ENCODE peak calls at places on chromosomes 6 and 20, in seven cellular contexts. A is nephron progenitor cell, Z is lung, D is spleen, R is fibroblast of mammary gland, E is cardiac muscle cell, V is left ventricle myocardium inferior. M is an unnamed sample.

GRCh38 chr6:124622351-124622750 is 339.9 kb upstream of the RNF217 start:
- DNase-seq in A (no peak), D (no peak), R (no peak), Z (no peak), V (no peak), E (no peak), M (no peak)

GRCh38 chr20:4728121-4728520 is 6.4 kb downstream of the PRND start:
- DNase-seq in D (no peak), R (peak; percentile 37), A (no peak), V (no peak), E (no peak), Z (no peak), M (no peak)

GRCh38 chr6:51213806-51214205 is 395.1 kb downstream of the TFAP2B start:
- DNase-seq in V (no peak), Z (no peak), D (peak; percentile 56), R (no peak), A (peak; percentile 25), E (peak; percentile 34), M (no peak)

GRCh38 chr6:33136310-33136895 is 55.9 kb downstream of the COL11A2 start:
- DNase-seq in Z (no peak), E (no peak), D (no peak), R (no peak), V (no peak), A (no peak), M (no peak)

GRCh38 chr6:158648682-158649131 is 1.1 kb upstream of the SYTL3 start:
- DNase-seq in D (no peak), V (no peak), R (peak; percentile 94), Z (no peak), E (peak; percentile 71), A (no peak), M (no peak)

GRCh38 chr6:1601616-1602355 is 7.9 kb upstream of the FOXC1 start:
- DNase-seq in V (no peak), Z (no peak), D (peak; percentile 66), A (no peak), E (no peak), R (no peak), M (no peak)

GRCh38 chr6:125781307-125781868 is 9.4 kb upstream of the NCOA7 start:
- DNase-seq in Z (no peak), D (peak; percentile 76), R (peak; percentile 48), E (no peak), A (no peak), V (no peak), M (no peak)

GRCh38 chr6:43916924-43917877 is 147.2 kb downstream of the VEGFA start:
- DNase-seq in Z (peak; percentile 58), E (no peak), R (peak; percentile 93), A (no peak), V (no peak), D (no peak), M (no peak)

GRCh38 chr6:170224694-170225660 is 65.9 kb downstream of the DLL1 start:
- DNase-seq in R (no peak), V (no peak), A (no peak), Z (no peak), D (peak; percentile 75), E (peak; percentile 70), M (no peak)

GRCh38 chr6:42450314-42451145 is 1.2 kb downstream of the TRERF1 start:
- DNase-seq in A (peak; percentile 30), V (no peak), D (no peak), E (peak; percentile 46), Z (no peak), R (no peak), M (no peak)

GRCh38 chr20:3420211-3420707 is 12.8 kb upstream of the DNAAF9 start:
- DNase-seq in A (no peak), R (peak; percentile 93), Z (peak; percentile 35), V (peak; percentile 39), E (no peak), D (no peak), M (no peak)

GRCh38 chr6:135465307-135465706 is 32.2 kb downstream of the AHI1 start:
- DNase-seq in R (no peak), A (no peak), V (no peak), E (no peak), D (no peak), Z (no peak), M (no peak)

GRCh38 chr20:56257604-56258003 is 9.1 kb downstream of the MC3R start:
- DNase-seq in A (no peak), V (no peak), E (no peak), R (no peak), Z (no peak), D (no peak), M (no peak)

GRCh38 chr20:57108218-57108617 is 158.2 kb downstream of the BMP7 start:
- DNase-seq in Z (no peak), V (no peak), R (no peak), A (no peak), D (no peak), E (no peak), M (no peak)

GRCh38 chr6:30845183-30845582 is 39.1 kb upstream of the DDR1 start:
- DNase-seq in V (no peak), A (no peak), E (no peak), R (no peak), D (no peak), Z (no peak), M (no peak)

GRCh38 chr20:57405236-57406016 is 14.2 kb downstream of the RBM38 start:
- DNase-seq in A (no peak), R (no peak), Z (no peak), D (peak; percentile 66), V (no peak), E (no peak), M (peak; percentile 78)

GRCh38 chr20:53926428-53927028 is 143.9 kb downstream of the BCAS1 start:
- DNase-seq in E (no peak), Z (no peak), V (no peak), A (no peak), D (no peak), R (peak; percentile 98), M (no peak)

GRCh38 chr6:6678811-6679210 is 90.3 kb downstream of the LY86 start:
- DNase-seq in V (no peak), Z (no peak), R (no peak), A (no peak), D (no peak), E (no peak), M (no peak)

DNA sequence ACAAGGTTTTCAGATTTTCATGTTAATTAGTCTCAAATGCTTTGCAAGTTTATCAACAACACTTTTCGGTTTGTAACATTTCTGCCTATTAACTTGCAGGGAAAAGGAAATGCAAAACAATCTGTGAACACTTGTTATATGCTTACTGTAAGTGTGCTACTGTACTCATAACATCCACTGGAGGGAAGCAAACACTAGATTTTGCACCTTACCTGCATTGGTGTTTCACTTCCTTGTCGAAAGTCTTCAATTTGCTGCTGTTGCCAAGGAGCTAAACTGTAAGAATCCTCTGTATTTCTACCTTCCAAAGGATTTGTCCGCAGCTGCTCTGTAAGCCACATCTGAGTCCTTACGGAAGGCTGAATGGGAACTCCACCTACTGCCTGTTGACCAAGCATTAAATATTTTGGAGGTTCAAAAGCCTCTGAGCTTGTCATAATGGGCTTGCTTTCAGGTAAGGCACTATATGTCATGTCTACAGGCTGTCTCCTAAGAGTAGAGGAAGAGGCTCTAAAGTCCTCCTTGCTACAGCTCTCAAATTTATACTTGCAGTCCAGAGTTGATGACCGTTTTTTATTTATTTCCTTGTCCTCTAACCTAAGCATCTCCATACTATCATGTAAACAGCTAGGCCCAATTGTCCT is 17.3 kb downstream of the PLN start:
- DNase-seq in V (no peak), Z (no peak), D (no peak), R (no peak), E (peak; percentile 44), A (no peak), M (no peak)
- TF ChIP-seq CTCF in V (peak; percentile 60), Z (no peak), D (peak; percentile 72), R (peak; percentile 23), E (peak; percentile 28), A (no peak), M (peak; percentile 73)

DNA sequence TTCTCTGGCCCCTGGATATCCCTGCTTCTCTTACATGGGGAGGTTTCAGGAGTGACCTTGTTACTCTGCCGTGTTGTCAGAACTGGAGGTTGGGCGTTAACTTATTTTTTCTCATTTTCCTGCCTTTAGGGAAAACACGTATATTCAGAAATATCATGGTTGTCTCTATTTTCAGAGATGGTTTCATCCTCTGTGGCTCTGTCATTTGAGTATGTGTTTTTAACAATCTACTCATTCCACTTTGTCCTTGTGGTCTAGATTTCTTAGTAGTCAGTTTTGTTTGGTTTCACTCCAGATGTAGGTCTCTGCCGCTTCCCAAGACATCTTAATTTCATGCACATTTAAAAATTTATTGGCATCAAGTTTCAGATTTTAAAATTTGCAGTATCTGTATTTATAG is 45.9 kb downstream of the KCNS1 start:
- DNase-seq in Z (no peak), A (no peak), V (no peak), E (no peak), D (no peak), R (no peak), M (no peak)
- TF ChIP-seq CTCF in Z (no peak), A (no peak), V (no peak), E (no peak), D (no peak), R (no peak), M (no peak)

DNA sequence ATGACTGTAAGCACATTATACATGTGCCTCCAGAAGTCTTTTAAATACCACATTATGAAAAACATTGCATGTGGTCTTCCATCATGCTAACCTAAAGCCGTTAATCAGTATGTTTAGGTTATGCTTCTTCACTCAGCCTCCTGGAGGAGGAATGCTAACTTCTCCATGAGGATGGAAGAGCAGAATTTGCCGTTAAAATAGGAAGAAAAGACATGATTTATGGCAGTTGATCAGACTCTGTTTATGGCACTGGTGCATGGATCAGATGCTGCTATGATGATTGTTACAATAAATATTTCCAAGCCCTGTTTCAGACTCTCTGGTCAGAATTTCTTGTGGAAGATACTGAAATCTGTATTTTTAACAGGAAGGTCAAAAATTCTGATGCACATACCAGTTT is 31.7 kb downstream of the MAP3K4 start:
- DNase-seq in A (no peak), R (no peak), Z (no peak), D (no peak), E (no peak), V (no peak), M (no peak)
- TF ChIP-seq CTCF in A (no peak), R (no peak), Z (no peak), D (no peak), E (no peak), V (no peak), M (no peak)

GRCh38 chr6:139242457-139243240 is 49.1 kb downstream of the TXLNB start:
- DNase-seq in Z (no peak), E (no peak), R (peak; percentile 19), D (no peak), V (no peak), A (no peak), M (no peak)

GRCh38 chr6:139239137-139239536 is 52.7 kb downstream of the TXLNB start:
- DNase-seq in R (no peak), A (no peak), D (no peak), Z (no peak), E (no peak), V (no peak), M (no peak)

GRCh38 chr6:139247618-139248017 is 44.2 kb downstream of the TXLNB start:
- DNase-seq in R (no peak), A (no peak), E (no peak), V (no peak), Z (no peak), D (no peak), M (no peak)

GRCh38 chr6:139240161-139241010 is 51.4 kb downstream of the TXLNB start:
- DNase-seq in A (no peak), V (no peak), R (peak; percentile 86), E (no peak), D (no peak), Z (no peak), M (no peak)

DNA sequence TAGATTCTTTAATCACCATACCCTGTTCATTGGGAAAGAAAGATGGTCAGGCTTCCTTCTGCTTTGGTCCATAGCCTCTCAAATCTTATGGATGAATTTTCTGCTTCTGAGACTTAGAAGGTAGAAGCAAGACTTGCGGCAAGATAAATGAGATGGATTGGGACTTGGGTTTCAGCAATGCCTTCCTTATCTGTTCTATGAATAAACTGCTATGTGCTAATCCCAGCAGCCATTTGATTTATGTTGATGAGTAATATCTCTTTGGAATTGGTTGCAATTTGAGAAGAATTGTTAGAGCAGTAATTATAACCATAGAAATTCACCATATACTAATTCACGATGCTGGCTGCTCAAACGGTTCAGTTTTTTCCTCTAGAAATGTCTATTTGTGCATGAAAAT is 48.3 kb downstream of the TXLNB start:
- DNase-seq in V (no peak), E (no peak), D (no peak), R (peak; percentile 67), A (no peak), Z (no peak), M (no peak)
- TF ChIP-seq CTCF in V (no peak), E (no peak), D (no peak), R (no peak), A (no peak), Z (no peak), M (no peak)

M was measured in chondrocyte.